ENCODE peak calls at places on chromosomes 7 and 10, in ten cellular contexts. W is Peyer's patch, K is fibroblast of pulmonary artery, G is fibroblast of lung, V is ascending aorta, M is HCT116, L is transverse colon, P is BE2C, E is retinal pigment epithelial cell, Y is lower leg skin. H is an unnamed sample.

GRCh38 chr10:95525033-95525418 is 36.1 kb downstream of the SORBS1 start:
- DNase-seq in V (no peak), E (no peak), M (no peak), G (no peak), W (no peak), K (no peak), P (no peak), L (no peak), Y (no peak), H (no peak)

GRCh38 chr7:106774768-106775551 is 90.1 kb upstream of the PIK3CG start:
- DNase-seq in K (peak), P (no peak), E (no peak), M (peak), G (peak), L (no peak), Y (no peak), V (no peak), W (no peak), H (no peak)

GRCh38 chr7:143379607-143380263 is 1.4 kb upstream of the ZYX start:
- DNase-seq in V (no peak), Y (no peak), K (no peak), P (no peak), L (no peak), W (no peak), M (peak), G (no peak), E (no peak), H (no peak)

GRCh38 chr10:16787361-16787791 is 29.8 kb downstream of the RSU1 start:
- DNase-seq in M (no peak), E (no peak), P (no peak), W (no peak), Y (no peak), K (no peak), L (no peak), V (no peak), G (no peak), H (no peak)

GRCh38 chr7:43417455-43417854 is 165.5 kb upstream of the STK17A start:
- DNase-seq in K (no peak), V (no peak), Y (no peak), E (no peak), W (no peak), L (no peak), M (no peak), G (no peak), P (no peak), H (no peak)

GRCh38 chr10:116826803-116827202 is 22.5 kb upstream of the ENO4 start:
- DNase-seq in G (peak), L (no peak), Y (no peak), W (no peak), P (no peak), K (no peak), M (peak), V (no peak), E (peak), H (no peak)

GRCh38 chr10:17616403-17617030 is 657 bp downstream of the HACD1 start:
- DNase-seq in W (peak), G (peak), E (peak), M (peak), K (peak), L (peak), Y (peak), V (peak), P (peak), H (peak)

GRCh38 chr10:119189811-119190282 is 11.2 kb upstream of the PRDX3 start:
- DNase-seq in Y (no peak), M (no peak), K (peak), V (no peak), G (peak), L (no peak), W (no peak), P (no peak), E (peak), H (no peak)

GRCh38 chr7:27921081-27921836 is 181.3 kb downstream of the TAX1BP1 start:
- DNase-seq in E (peak), G (peak), M (peak), P (peak), L (peak), K (peak), V (no peak), Y (no peak), W (no peak), H (no peak)

GRCh38 chr10:28384557-28384956 is 81.7 kb upstream of the MPP7 start:
- DNase-seq in L (no peak), K (no peak), M (no peak), W (no peak), E (no peak), Y (no peak), P (no peak), V (no peak), G (no peak), H (no peak)

GRCh38 chr10:88735661-88736060 is 24.2 kb upstream of the LIPN start:
- DNase-seq in K (peak), P (no peak), L (no peak), Y (no peak), G (peak), V (no peak), E (no peak), W (no peak), M (no peak), H (no peak)

GRCh38 chr7:65434307-65434706 is 60.7 kb downstream of the ZNF92 start:
- DNase-seq in W (no peak), V (no peak), Y (no peak), M (no peak), E (no peak), P (no peak), L (no peak), K (no peak), G (no peak), H (no peak)

GRCh38 chr10:4243651-4244050 is 458.6 kb upstream of the KLF6 start:
- DNase-seq in V (peak), K (peak), G (peak), P (no peak), L (no peak), W (no peak), E (peak), M (peak), Y (no peak), H (no peak)

GRCh38 chr7:142889825-142890224 is 4.3 kb upstream of the TRPV6 start:
- DNase-seq in L (no peak), M (no peak), Y (peak), P (no peak), V (no peak), G (no peak), W (no peak), E (no peak), K (no peak), H (no peak)

GRCh38 chr10:112967200-112967599 is 17.2 kb downstream of the TCF7L2 start:
- DNase-seq in Y (no peak), W (no peak), V (no peak), K (no peak), P (no peak), M (no peak), L (no peak), E (no peak), G (peak), H (no peak)

GRCh38 chr7:20562461-20562860 is 53.0 kb upstream of the ABCB5 start:
- DNase-seq in W (no peak), E (no peak), P (no peak), Y (no peak), V (no peak), M (no peak), L (no peak), G (peak), K (no peak), H (no peak)

GRCh38 chr7:149229526-149229925 is 9.9 kb upstream of the ZNF212 start:
- DNase-seq in W (no peak), E (no peak), G (no peak), P (no peak), M (no peak), V (no peak), Y (no peak), L (no peak), K (no peak), H (no peak)

GRCh38 chr10:118369806-118370205 is 27.7 kb upstream of the FAM204A start:
- DNase-seq in K (no peak), G (no peak), P (peak), W (no peak), Y (no peak), V (no peak), M (no peak), E (no peak), L (no peak), H (no peak)

DNA sequence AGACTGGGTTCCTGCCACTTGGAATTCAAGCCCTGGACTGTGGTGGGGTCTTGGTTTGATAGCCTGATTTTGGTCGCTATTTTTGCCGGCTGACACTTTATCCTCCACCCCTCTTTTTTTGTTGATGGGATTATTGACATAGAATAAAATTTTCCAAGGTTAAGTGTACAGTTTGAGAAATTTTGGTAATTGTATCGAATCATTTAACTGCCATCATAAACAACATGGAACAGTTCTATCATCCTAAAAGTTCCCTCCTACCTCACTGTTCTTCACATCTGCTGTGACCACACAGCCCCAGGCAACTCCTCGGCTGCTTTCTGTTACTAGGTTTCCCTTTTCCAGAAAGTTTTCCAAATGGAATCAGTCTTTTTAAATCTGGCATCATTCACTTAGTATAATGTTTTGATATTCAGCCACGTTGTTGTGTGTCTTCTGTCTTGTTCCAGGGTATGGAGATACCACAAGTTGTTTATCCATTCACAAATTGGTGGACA is 50.6 kb upstream of the STEAP1B start:
- DNase-seq in V (no peak), W (no peak), M (no peak), P (no peak), K (no peak), G (no peak), Y (no peak), L (no peak), E (no peak), H (no peak)
- TF ChIP-seq CTCF in V (no peak), W (no peak), M (no peak), P (no peak), K (no peak), G (no peak), Y (no peak), L (no peak), E (no peak), H (no peak)

DNA sequence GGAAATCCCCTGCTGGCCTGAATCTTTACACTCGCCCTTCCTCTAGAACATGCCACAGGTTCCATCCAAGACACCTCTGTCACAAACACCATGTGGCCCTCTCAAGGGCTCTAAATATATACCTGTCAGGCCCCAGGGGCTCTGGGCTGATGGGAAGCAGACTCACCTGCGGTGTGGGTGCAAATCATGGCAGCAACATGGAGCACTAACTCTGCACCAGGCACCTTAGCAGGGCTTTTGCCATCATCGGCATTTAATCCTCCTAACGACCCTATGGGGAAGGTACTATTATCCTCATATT is 17.3 kb downstream of the SH3PXD2A start:
- DNase-seq in W (no peak), P (no peak), V (no peak), E (no peak), Y (no peak), G (no peak), K (no peak), M (no peak), L (no peak), H (no peak)
- H3K4me3 ChIP-seq in W (no peak), P (no peak), V (no peak), E (no peak), Y (no peak), G (no peak), K (no peak), M (no peak), L (no peak), H (no peak)

DNA sequence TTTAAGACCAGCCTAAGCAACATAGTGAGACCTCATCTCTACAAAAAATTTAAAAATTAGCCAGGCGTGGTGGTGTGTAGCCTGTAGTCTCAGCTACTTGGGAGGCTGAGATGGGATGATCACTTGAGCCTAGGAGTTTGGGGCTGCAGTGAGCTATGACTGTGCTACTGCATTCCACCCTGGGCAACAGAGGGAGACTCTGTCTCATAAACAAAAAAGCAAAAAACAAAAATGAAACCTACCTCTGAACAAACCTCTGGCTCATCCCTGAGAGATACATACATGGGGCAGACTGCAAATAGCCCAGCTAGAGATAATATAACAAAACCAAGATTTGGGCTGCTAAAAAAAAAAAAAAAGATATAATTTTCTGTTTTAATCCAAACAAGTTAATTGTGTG is 19.5 kb downstream of the C10orf67 start:
- DNase-seq in M (no peak), K (no peak), P (no peak), W (no peak), E (no peak), G (no peak), Y (no peak), L (no peak), V (no peak), H (no peak)
- TF ChIP-seq CTCF in M (no peak), K (peak), P (no peak), W (no peak), E (no peak), G (no peak), Y (no peak), L (no peak), V (no peak), H (no peak)

DNA sequence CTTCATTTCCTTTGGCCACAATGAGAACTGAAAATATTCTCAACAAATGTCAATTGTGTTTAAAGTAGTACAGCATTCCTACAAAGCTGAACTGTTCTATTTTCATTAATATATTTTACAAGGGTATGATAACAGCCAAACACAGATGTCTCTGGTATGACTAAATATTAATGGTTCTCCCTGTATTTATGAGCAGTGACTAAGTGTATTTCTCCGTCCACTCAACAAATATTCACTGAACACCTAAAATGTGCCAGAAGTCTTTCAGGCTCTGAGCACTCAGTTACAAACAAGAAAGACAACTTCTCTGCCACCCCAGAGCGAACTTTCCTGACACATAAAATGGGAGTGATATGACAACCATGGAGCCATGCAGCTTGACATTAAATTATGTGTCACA is 135.6 kb downstream of the VPS41 start:
- DNase-seq in E (no peak), L (no peak), G (no peak), K (no peak), Y (no peak), W (no peak), V (no peak), M (no peak), P (no peak), H (no peak)
- H3K4me3 ChIP-seq in E (no peak), L (no peak), G (no peak), K (no peak), Y (no peak), W (no peak), V (no peak), M (no peak), P (no peak), H (no peak)